ENCODE peak calls at places on chromosomes 13 and 19, in five cellular contexts. J is CD8-positive, alpha-beta memory T cell; T is PC-3; U is gastrocnemius medialis; K is PC-9. H is an unnamed sample.

GRCh38 chr13:106847049-106847448 is 279.1 kb upstream of the ARGLU1 start:
- DNase-seq in K (peak), J (no peak), T (peak), U (no peak), H (no peak)

GRCh38 chr13:30224732-30225131 is 82.6 kb downstream of the KATNAL1 start:
- DNase-seq in T (peak), U (no peak), K (no peak), J (no peak), H (no peak)

GRCh38 chr19:19459099-19459498 is 53.6 kb downstream of the GATAD2A start:
- DNase-seq in T (no peak), K (no peak), J (no peak), U (no peak), H (no peak)

GRCh38 chr13:98954313-98954712 is 23.6 kb downstream of the DOCK9 start:
- DNase-seq in J (no peak), T (no peak), K (no peak), U (no peak), H (no peak)

GRCh38 chr19:7618771-7619510 is 10.4 kb downstream of the XAB2 start:
- DNase-seq in U (no peak), K (peak), T (peak), J (no peak), H (no peak)

GRCh38 chr19:3336680-3337523 is 29.5 kb upstream of the NFIC start:
- DNase-seq in U (peak), K (peak), J (no peak), T (no peak), H (peak)

GRCh38 chr13:40345149-40345514 is 321.3 kb downstream of the FOXO1 start:
- DNase-seq in T (no peak), K (no peak), J (no peak), U (no peak), H (no peak)

GRCh38 chr19:29812080-29812880 is 489 bp downstream of the CCNE1 start:
- DNase-seq in U (no peak), T (no peak), K (no peak), J (peak), H (peak)

GRCh38 chr13:113786262-113786841 is 27.3 kb downstream of the TMEM255B start:
- DNase-seq in T (peak), K (no peak), J (no peak), U (no peak), H (no peak)

GRCh38 chr13:20489185-20489820 is 36.4 kb downstream of the CRYL1 start:
- DNase-seq in J (no peak), U (no peak), T (peak), K (peak), H (no peak)

GRCh38 chr19:45779231-45780145 is 2.8 kb downstream of the DMPK start:
- DNase-seq in T (peak), K (no peak), U (no peak), J (peak), H (peak)

GRCh38 chr19:49042177-49042576 is 1.5 kb upstream of the CGB5 start:
- DNase-seq in J (no peak), T (peak), U (no peak), K (peak), H (no peak)

GRCh38 chr13:98807774-98808173 is 55.3 kb upstream of the SLC15A1 start:
- DNase-seq in U (no peak), J (no peak), T (no peak), K (no peak), H (no peak)

GRCh38 chr13:93502071-93502470 is 275.5 kb downstream of the GPC6 start:
- DNase-seq in J (no peak), U (no peak), T (no peak), K (no peak), H (no peak)
- H3K4me3 ChIP-seq in J (no peak), U (no peak), T (no peak), K (no peak), H (no peak)

GRCh38 chr19:17289489-17289888 is 7.8 kb downstream of the ANKLE1 start:
- DNase-seq in J (no peak), T (peak), U (peak), K (peak), H (peak)
- H3K4me3 ChIP-seq in J (no peak), T (no peak), U (no peak), K (no peak), H (peak)

DNA sequence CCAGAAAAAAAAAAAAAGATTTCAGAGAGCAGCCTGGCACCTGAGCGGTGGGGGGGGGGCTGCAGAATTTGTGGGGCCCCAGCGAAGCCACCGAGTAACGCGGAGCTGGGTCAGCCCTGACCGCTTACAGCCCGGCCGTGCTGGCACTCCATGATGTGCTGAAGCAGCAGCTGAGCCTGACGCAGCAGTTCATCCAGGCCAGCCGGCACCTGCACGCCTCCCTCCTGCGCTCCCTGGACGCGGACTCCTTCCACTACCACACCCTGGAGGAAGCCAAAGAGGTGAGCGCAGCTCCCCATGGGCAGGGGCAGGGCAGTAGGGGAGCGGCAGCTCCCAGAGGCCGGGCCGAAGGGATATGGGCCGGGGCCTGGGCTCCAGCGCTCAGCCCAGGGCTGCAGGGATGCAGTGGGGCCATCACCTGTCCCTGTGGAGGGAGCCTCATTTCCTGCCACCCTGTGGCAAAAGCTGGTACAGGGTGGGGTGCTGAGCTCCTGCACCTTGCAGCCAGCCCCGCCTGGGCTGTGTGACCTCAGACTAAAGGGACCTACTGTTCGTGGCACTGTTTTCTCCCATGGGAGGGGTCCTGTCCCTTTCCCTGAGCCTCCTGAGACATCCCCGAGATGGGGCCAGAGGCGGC is 18.3 kb downstream of the C19orf44 start:
- DNase-seq in J (no peak), U (no peak), T (no peak), K (no peak), H (no peak)
- H3K4me3 ChIP-seq in J (no peak), U (no peak), T (no peak), K (no peak), H (no peak)

GRCh38 chr19:34260771-34261173 is 6.4 kb downstream of the GARRE1 start:
- DNase-seq in T (no peak), J (no peak), K (no peak), U (no peak), H (no peak)

GRCh38 chr19:34256835-34257558 is 2.6 kb downstream of the GARRE1 start:
- DNase-seq in K (no peak), U (peak), T (no peak), J (no peak), H (no peak)

GRCh38 chr19:34257559-34257924 is 3.2 kb downstream of the GARRE1 start:
- DNase-seq in K (no peak), T (no peak), U (no peak), J (no peak), H (no peak)

GRCh38 chr19:34261335-34262109 is 7.2 kb downstream of the GARRE1 start:
- DNase-seq in K (peak), T (no peak), J (no peak), U (no peak), H (no peak)

DNA sequence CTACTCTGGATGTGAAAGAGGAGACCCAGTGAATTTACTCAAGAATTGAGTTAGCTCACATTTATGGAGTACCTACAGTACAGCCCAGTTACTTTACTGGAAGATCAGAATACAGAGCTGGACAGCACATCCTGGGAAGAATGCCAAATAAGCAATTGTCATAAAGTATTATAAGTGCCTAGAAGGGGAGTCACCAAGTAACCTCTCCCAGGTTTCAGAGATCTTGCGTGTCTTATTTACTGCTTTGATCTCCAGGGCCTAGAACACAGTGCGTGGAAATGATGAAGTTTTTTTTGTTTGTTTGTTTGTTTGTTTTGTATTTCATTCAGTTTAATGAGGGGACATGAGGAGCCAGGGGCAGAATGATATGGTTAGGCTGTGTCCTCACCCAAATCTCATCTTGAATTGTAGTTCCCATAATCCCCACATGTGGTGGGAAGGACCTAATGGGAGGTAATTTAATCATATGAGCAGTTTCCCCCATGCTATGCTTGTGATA is 5.1 kb downstream of the GARRE1 start:
- DNase-seq in J (no peak), U (no peak), K (no peak), T (no peak), H (no peak)
- H3K4me3 ChIP-seq in J (no peak), U (no peak), K (no peak), T (no peak), H (no peak)

H was measured in left ventricle myocardium inferior.